ENCODE peak calls at places on chromosomes 12 and 14, in eight cellular contexts. One of them, this sample, is unnamed.

GRCh38 chr14:90671835-90672234 is 144.4 kb downstream of the TTC7B start:
- DNase-seq in choroid plexus epithelial cell: no peak
- DNase-seq in mucosa of descending colon: no peak
- DNase-seq in heart left ventricle: no peak
- DNase-seq in PC-9: no peak
- DNase-seq in effector memory CD4-positive, alpha-beta T cell: no peak
- DNase-seq in fibroblast of the aortic adventitia: no peak
- DNase-seq in astrocyte: no peak
- DNase-seq in this sample: no peak

GRCh38 chr14:40989260-40989659 is 617.4 kb upstream of the LRFN5 start:
- DNase-seq in effector memory CD4-positive, alpha-beta T cell: no peak
- DNase-seq in choroid plexus epithelial cell: no peak
- DNase-seq in astrocyte: no peak
- DNase-seq in fibroblast of the aortic adventitia: no peak
- DNase-seq in mucosa of descending colon: no peak
- DNase-seq in heart left ventricle: no peak
- DNase-seq in PC-9: no peak
- DNase-seq in this sample: no peak

GRCh38 chr14:87067597-87067996 is 925.4 kb downstream of the GALC start:
- DNase-seq in effector memory CD4-positive, alpha-beta T cell: no peak
- DNase-seq in fibroblast of the aortic adventitia: no peak
- DNase-seq in mucosa of descending colon: no peak
- DNase-seq in PC-9: no peak
- DNase-seq in astrocyte: no peak
- DNase-seq in choroid plexus epithelial cell: no peak
- DNase-seq in heart left ventricle: no peak
- DNase-seq in this sample: peak; percentile 62

GRCh38 chr12:80709811-80710726 is 2.6 kb downstream of the MYF6 start:
- DNase-seq in heart left ventricle: no peak
- DNase-seq in effector memory CD4-positive, alpha-beta T cell: no peak
- DNase-seq in fibroblast of the aortic adventitia: no peak
- DNase-seq in astrocyte: no peak
- DNase-seq in mucosa of descending colon: no peak
- DNase-seq in choroid plexus epithelial cell: peak; percentile 7
- DNase-seq in PC-9: no peak
- DNase-seq in this sample: no peak

GRCh38 chr14:29584992-29585391 is 342.7 kb downstream of the PRKD1 start:
- DNase-seq in PC-9: peak; percentile 1
- DNase-seq in choroid plexus epithelial cell: peak; percentile 98
- DNase-seq in astrocyte: peak; percentile 80
- DNase-seq in fibroblast of the aortic adventitia: peak; percentile 80
- DNase-seq in mucosa of descending colon: no peak
- DNase-seq in heart left ventricle: peak; percentile 27
- DNase-seq in effector memory CD4-positive, alpha-beta T cell: no peak
- DNase-seq in this sample: peak; percentile 56

GRCh38 chr14:34568803-34569202 is 29.3 kb upstream of the EAPP start:
- DNase-seq in mucosa of descending colon: peak; percentile 33
- DNase-seq in choroid plexus epithelial cell: no peak
- DNase-seq in astrocyte: no peak
- DNase-seq in effector memory CD4-positive, alpha-beta T cell: no peak
- DNase-seq in fibroblast of the aortic adventitia: no peak
- DNase-seq in heart left ventricle: no peak
- DNase-seq in PC-9: no peak
- DNase-seq in this sample: no peak

GRCh38 chr14:92625213-92625612 is 111.6 kb downstream of the RIN3 start:
- DNase-seq in astrocyte: peak; percentile 98
- DNase-seq in mucosa of descending colon: no peak
- DNase-seq in fibroblast of the aortic adventitia: peak; percentile 95
- DNase-seq in PC-9: no peak
- DNase-seq in effector memory CD4-positive, alpha-beta T cell: no peak
- DNase-seq in choroid plexus epithelial cell: peak; percentile 87
- DNase-seq in heart left ventricle: no peak
- DNase-seq in this sample: peak; percentile 59

GRCh38 chr12:34291426-34291901 is 269.2 kb downstream of the ALG10 start:
- DNase-seq in astrocyte: no peak
- DNase-seq in choroid plexus epithelial cell: no peak
- DNase-seq in mucosa of descending colon: peak; percentile 20
- DNase-seq in fibroblast of the aortic adventitia: no peak
- DNase-seq in PC-9: no peak
- DNase-seq in effector memory CD4-positive, alpha-beta T cell: no peak
- DNase-seq in heart left ventricle: no peak
- DNase-seq in this sample: no peak

GRCh38 chr12:82383930-82384513 is 25.7 kb downstream of the METTL25 start:
- DNase-seq in mucosa of descending colon: no peak
- DNase-seq in PC-9: no peak
- DNase-seq in fibroblast of the aortic adventitia: peak; percentile 48
- DNase-seq in choroid plexus epithelial cell: peak; percentile 62
- DNase-seq in effector memory CD4-positive, alpha-beta T cell: no peak
- DNase-seq in heart left ventricle: no peak
- DNase-seq in astrocyte: peak; percentile 10
- DNase-seq in this sample: no peak

GRCh38 chr14:69133206-69134125 is 19.5 kb downstream of the DCAF5 start:
- DNase-seq in PC-9: peak; percentile 11
- DNase-seq in astrocyte: peak; percentile 83
- DNase-seq in choroid plexus epithelial cell: peak; percentile 84
- DNase-seq in fibroblast of the aortic adventitia: peak; percentile 88
- DNase-seq in heart left ventricle: no peak
- DNase-seq in mucosa of descending colon: no peak
- DNase-seq in effector memory CD4-positive, alpha-beta T cell: no peak
- DNase-seq in this sample: peak; percentile 25

GRCh38 chr14:89040080-89040437 is 215.6 kb downstream of the TTC8 start:
- DNase-seq in fibroblast of the aortic adventitia: no peak
- DNase-seq in effector memory CD4-positive, alpha-beta T cell: no peak
- DNase-seq in PC-9: no peak
- DNase-seq in mucosa of descending colon: no peak
- DNase-seq in heart left ventricle: no peak
- DNase-seq in astrocyte: no peak
- DNase-seq in choroid plexus epithelial cell: no peak
- DNase-seq in this sample: no peak

GRCh38 chr14:97282644-97283403 is 485.6 kb downstream of the VRK1 start:
- DNase-seq in fibroblast of the aortic adventitia: no peak
- DNase-seq in effector memory CD4-positive, alpha-beta T cell: no peak
- DNase-seq in heart left ventricle: no peak
- DNase-seq in PC-9: no peak
- DNase-seq in astrocyte: no peak
- DNase-seq in mucosa of descending colon: no peak
- DNase-seq in choroid plexus epithelial cell: no peak
- DNase-seq in this sample: no peak

GRCh38 chr12:48988030-48988649 is 10.0 kb downstream of the WNT1 start:
- DNase-seq in choroid plexus epithelial cell: peak; percentile 52
- DNase-seq in astrocyte: no peak
- DNase-seq in mucosa of descending colon: peak; percentile 61
- DNase-seq in effector memory CD4-positive, alpha-beta T cell: peak; percentile 59
- DNase-seq in fibroblast of the aortic adventitia: peak; percentile 57
- DNase-seq in PC-9: peak; percentile 64
- DNase-seq in heart left ventricle: peak; percentile 63
- DNase-seq in this sample: peak; percentile 56

GRCh38 chr14:31243860-31244259 is 36.3 kb upstream of the HECTD1 start:
- DNase-seq in fibroblast of the aortic adventitia: no peak
- DNase-seq in astrocyte: no peak
- DNase-seq in PC-9: peak; percentile 75
- DNase-seq in effector memory CD4-positive, alpha-beta T cell: no peak
- DNase-seq in heart left ventricle: no peak
- DNase-seq in mucosa of descending colon: peak; percentile 55
- DNase-seq in choroid plexus epithelial cell: no peak
- DNase-seq in this sample: no peak

GRCh38 chr14:49966304-49966809 is 73.5 kb downstream of the ARF6 start:
- DNase-seq in effector memory CD4-positive, alpha-beta T cell: no peak
- DNase-seq in mucosa of descending colon: peak; percentile 70
- DNase-seq in fibroblast of the aortic adventitia: peak; percentile 60
- DNase-seq in heart left ventricle: no peak
- DNase-seq in choroid plexus epithelial cell: no peak
- DNase-seq in PC-9: no peak
- DNase-seq in astrocyte: no peak
- DNase-seq in this sample: no peak

GRCh38 chr14:91890291-91890749 is 23.0 kb upstream of the TC2N start:
- DNase-seq in choroid plexus epithelial cell: peak; percentile 21
- DNase-seq in heart left ventricle: peak; percentile 40
- DNase-seq in fibroblast of the aortic adventitia: peak; percentile 46
- DNase-seq in PC-9: no peak
- DNase-seq in effector memory CD4-positive, alpha-beta T cell: no peak
- DNase-seq in astrocyte: peak; percentile 75
- DNase-seq in mucosa of descending colon: no peak
- DNase-seq in this sample: no peak

GRCh38 chr12:40263616-40264409 is 39.0 kb downstream of the LRRK2 start:
- DNase-seq in heart left ventricle: no peak
- DNase-seq in fibroblast of the aortic adventitia: no peak
- DNase-seq in choroid plexus epithelial cell: peak; percentile 45
- DNase-seq in mucosa of descending colon: no peak
- DNase-seq in effector memory CD4-positive, alpha-beta T cell: no peak
- DNase-seq in astrocyte: no peak
- DNase-seq in PC-9: no peak
- DNase-seq in this sample: no peak

GRCh38 chr12:64120568-64120967 is 101.5 kb downstream of the KICS2 start:
- DNase-seq in fibroblast of the aortic adventitia: no peak
- DNase-seq in astrocyte: no peak
- DNase-seq in mucosa of descending colon: no peak
- DNase-seq in effector memory CD4-positive, alpha-beta T cell: no peak
- DNase-seq in PC-9: peak; percentile 38
- DNase-seq in heart left ventricle: no peak
- DNase-seq in choroid plexus epithelial cell: no peak
- DNase-seq in this sample: no peak

GRCh38 chr14:37903561-37904191 is 304.0 kb upstream of the SSTR1 start:
- DNase-seq in mucosa of descending colon: no peak
- DNase-seq in heart left ventricle: no peak
- DNase-seq in effector memory CD4-positive, alpha-beta T cell: no peak
- DNase-seq in PC-9: peak; percentile 1
- DNase-seq in fibroblast of the aortic adventitia: peak; percentile 60
- DNase-seq in astrocyte: peak; percentile 8
- DNase-seq in choroid plexus epithelial cell: peak; percentile 75
- DNase-seq in this sample: no peak

GRCh38 chr12:80187660-80188090 is 88.3 kb downstream of the OTOGL start:
- DNase-seq in PC-9: peak; percentile 48
- DNase-seq in astrocyte: peak; percentile 62
- DNase-seq in mucosa of descending colon: no peak
- DNase-seq in heart left ventricle: peak; percentile 70
- DNase-seq in choroid plexus epithelial cell: peak; percentile 76
- DNase-seq in fibroblast of the aortic adventitia: peak; percentile 43
- DNase-seq in effector memory CD4-positive, alpha-beta T cell: no peak
- DNase-seq in this sample: peak; percentile 10

GRCh38 chr14:90508536-90509254 is 111.9 kb downstream of the CALM1 start:
- DNase-seq in mucosa of descending colon: peak; percentile 72
- DNase-seq in effector memory CD4-positive, alpha-beta T cell: no peak
- DNase-seq in heart left ventricle: no peak
- DNase-seq in fibroblast of the aortic adventitia: no peak
- DNase-seq in astrocyte: no peak
- DNase-seq in choroid plexus epithelial cell: no peak
- DNase-seq in PC-9: peak; percentile 66
- DNase-seq in this sample: no peak

GRCh38 chr14:103128631-103129300 is 5.5 kb downstream of the TNFAIP2 start:
- DNase-seq in choroid plexus epithelial cell: no peak
- DNase-seq in heart left ventricle: no peak
- DNase-seq in fibroblast of the aortic adventitia: no peak
- DNase-seq in PC-9: peak; percentile 97
- DNase-seq in mucosa of descending colon: peak; percentile 50
- DNase-seq in astrocyte: no peak
- DNase-seq in effector memory CD4-positive, alpha-beta T cell: no peak
- DNase-seq in this sample: peak; percentile 88
- H3K4me3 ChIP-seq in choroid plexus epithelial cell: no peak overlapping the region
- H3K4me3 ChIP-seq in heart left ventricle: no peak overlapping the region
- H3K4me3 ChIP-seq in fibroblast of the aortic adventitia: no peak overlapping the region
- H3K4me3 ChIP-seq in PC-9: peak overlapping the region; percentile 67
- H3K4me3 ChIP-seq in mucosa of descending colon: no peak overlapping the region
- H3K4me3 ChIP-seq in astrocyte: no peak overlapping the region
- H3K4me3 ChIP-seq in effector memory CD4-positive, alpha-beta T cell: no peak overlapping the region
- H3K4me3 ChIP-seq in this sample: no peak overlapping the region

DNA sequence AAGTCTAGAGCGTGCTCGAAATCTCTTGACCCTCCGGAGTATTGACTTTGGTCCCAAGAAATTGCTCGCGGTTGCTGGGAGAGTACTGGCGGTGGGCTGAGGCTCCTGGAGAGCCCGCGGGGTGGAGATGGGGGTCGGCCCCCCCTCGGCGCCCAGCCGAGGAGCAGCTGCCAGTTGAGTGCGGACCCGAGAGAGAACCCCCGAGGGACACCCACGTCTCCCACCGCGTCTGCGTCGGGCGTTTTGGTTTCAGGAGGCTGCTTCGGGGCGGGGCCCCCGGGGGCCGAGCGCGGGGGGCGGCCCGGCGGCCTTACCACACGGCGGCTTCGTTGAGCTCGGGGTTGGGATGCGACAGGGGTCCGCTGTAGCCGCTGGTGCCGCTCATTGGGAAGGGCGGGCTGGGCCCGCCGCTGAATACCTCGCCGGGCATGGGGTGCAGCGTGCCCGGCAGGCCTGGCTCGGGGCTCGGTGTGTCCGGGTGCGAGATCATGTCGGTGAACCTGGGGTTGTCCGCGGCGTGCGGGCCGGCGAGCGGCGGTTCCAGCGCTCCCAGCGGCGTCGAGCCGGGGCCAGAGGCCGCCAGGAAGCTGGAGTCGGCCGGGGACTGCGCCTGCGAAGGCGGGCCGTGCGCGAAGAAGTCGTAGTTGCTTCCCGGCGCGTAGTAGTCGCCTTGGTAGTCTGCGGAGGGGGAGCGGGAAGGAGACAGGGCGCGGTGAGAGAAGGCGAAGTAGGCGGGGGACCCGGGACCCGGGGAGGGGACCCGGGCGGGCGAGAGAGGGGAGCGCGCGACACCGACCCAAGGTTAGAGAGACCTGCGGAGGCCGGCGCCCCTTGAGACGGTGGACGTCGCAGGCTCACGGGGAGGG is 8.6 kb downstream of the LHX5 start:
- DNase-seq in effector memory CD4-positive, alpha-beta T cell: no peak
- DNase-seq in choroid plexus epithelial cell: no peak
- DNase-seq in heart left ventricle: no peak
- DNase-seq in astrocyte: no peak
- DNase-seq in PC-9: no peak
- DNase-seq in fibroblast of the aortic adventitia: no peak
- DNase-seq in mucosa of descending colon: no peak
- DNase-seq in this sample: no peak
- H3K4me3 ChIP-seq in effector memory CD4-positive, alpha-beta T cell: peak overlapping the region; percentile 45
- H3K4me3 ChIP-seq in choroid plexus epithelial cell: no peak overlapping the region
- H3K4me3 ChIP-seq in heart left ventricle: peak overlapping the region; percentile 27
- H3K4me3 ChIP-seq in astrocyte: no peak overlapping the region
- H3K4me3 ChIP-seq in PC-9: no peak overlapping the region
- H3K4me3 ChIP-seq in fibroblast of the aortic adventitia: no peak overlapping the region
- H3K4me3 ChIP-seq in mucosa of descending colon: no peak overlapping the region
- H3K4me3 ChIP-seq in this sample: no peak overlapping the region

GRCh38 chr12:27463826-27464554 is 17.5 kb downstream of the SMCO2 start:
- DNase-seq in effector memory CD4-positive, alpha-beta T cell: no peak
- DNase-seq in fibroblast of the aortic adventitia: peak; percentile 87
- DNase-seq in PC-9: no peak
- DNase-seq in astrocyte: peak; percentile 21
- DNase-seq in mucosa of descending colon: peak; percentile 63
- DNase-seq in heart left ventricle: peak; percentile 63
- DNase-seq in choroid plexus epithelial cell: no peak
- DNase-seq in this sample: peak; percentile 97
- H3K4me3 ChIP-seq in effector memory CD4-positive, alpha-beta T cell: no peak overlapping the region
- H3K4me3 ChIP-seq in fibroblast of the aortic adventitia: no peak overlapping the region
- H3K4me3 ChIP-seq in PC-9: no peak overlapping the region
- H3K4me3 ChIP-seq in astrocyte: no peak overlapping the region
- H3K4me3 ChIP-seq in mucosa of descending colon: no peak overlapping the region
- H3K4me3 ChIP-seq in heart left ventricle: no peak overlapping the region
- H3K4me3 ChIP-seq in choroid plexus epithelial cell: no peak overlapping the region
- H3K4me3 ChIP-seq in this sample: no peak overlapping the region

DNA sequence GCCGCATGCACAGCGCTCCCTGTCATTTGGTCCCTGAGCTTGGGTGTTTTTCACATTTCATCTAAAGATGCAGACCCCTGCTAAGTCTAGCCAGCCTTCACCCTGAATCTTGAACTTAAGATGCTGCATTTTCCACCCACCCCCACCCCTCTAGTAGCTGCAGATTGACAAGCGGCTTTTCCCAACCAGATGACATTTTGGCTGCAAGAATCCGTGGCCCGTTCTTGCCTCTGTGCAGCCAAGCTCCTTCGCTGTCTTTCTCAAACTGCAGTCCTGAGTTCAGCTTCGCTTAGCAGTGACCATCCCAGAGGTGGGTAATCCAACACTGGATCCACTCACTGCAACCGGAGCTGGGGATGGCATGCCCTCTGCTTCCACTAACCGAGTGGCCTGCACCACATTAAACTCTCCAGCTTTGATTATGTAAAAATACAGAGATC is 757 bp upstream of the NFYB start:
- DNase-seq in effector memory CD4-positive, alpha-beta T cell: no peak
- DNase-seq in heart left ventricle: no peak
- DNase-seq in fibroblast of the aortic adventitia: peak; percentile 21
- DNase-seq in choroid plexus epithelial cell: no peak
- DNase-seq in PC-9: no peak
- DNase-seq in astrocyte: no peak
- DNase-seq in mucosa of descending colon: no peak
- DNase-seq in this sample: no peak
- H3K4me3 ChIP-seq in effector memory CD4-positive, alpha-beta T cell: peak overlapping the region; percentile 48
- H3K4me3 ChIP-seq in heart left ventricle: peak overlapping the region; percentile 47
- H3K4me3 ChIP-seq in fibroblast of the aortic adventitia: peak overlapping the region; percentile 59
- H3K4me3 ChIP-seq in choroid plexus epithelial cell: peak overlapping the region; percentile 57
- H3K4me3 ChIP-seq in PC-9: peak overlapping the region; percentile 57
- H3K4me3 ChIP-seq in astrocyte: peak overlapping the region; percentile 48
- H3K4me3 ChIP-seq in mucosa of descending colon: no peak overlapping the region
- H3K4me3 ChIP-seq in this sample: peak overlapping the region; percentile 40